ENCODE peak calls at places on chromosomes 7 and 10, in nine cellular contexts. One of them, this sample, is unnamed.

GRCh38 chr10:56895306-56895705 is 534.2 kb upstream of the ZWINT start:
- DNase-seq in EH: no peak
- DNase-seq in thoracic aorta: no peak
- DNase-seq in NCI-H2081: no peak
- DNase-seq in NCI-H226: no peak
- DNase-seq in ACHN: no peak
- DNase-seq in RCC 7860: no peak
- DNase-seq in tibial artery: no peak
- DNase-seq in activated CD4-positive, alpha-beta T cell treated with anti-CD3 and anti-CD28 coated beads, Interleukin-2, amount 50 U/mL, for 24 hours: no peak
- DNase-seq in this sample: no peak

GRCh38 chr10:122018951-122019413 is 30.0 kb downstream of the TACC2 start:
- DNase-seq in ACHN: no peak
- DNase-seq in activated CD4-positive, alpha-beta T cell treated with anti-CD3 and anti-CD28 coated beads, Interleukin-2, amount 50 U/mL, for 24 hours: no peak
- DNase-seq in NCI-H226: no peak
- DNase-seq in RCC 7860: no peak
- DNase-seq in tibial artery: no peak
- DNase-seq in NCI-H2081: no peak
- DNase-seq in EH: no peak
- DNase-seq in thoracic aorta: no peak
- DNase-seq in this sample: no peak

GRCh38 chr7:156480671-156481070 is 159.9 kb upstream of the RNF32 start:
- DNase-seq in RCC 7860: no peak
- DNase-seq in activated CD4-positive, alpha-beta T cell treated with anti-CD3 and anti-CD28 coated beads, Interleukin-2, amount 50 U/mL, for 24 hours: no peak
- DNase-seq in tibial artery: no peak
- DNase-seq in ACHN: no peak
- DNase-seq in NCI-H226: no peak
- DNase-seq in EH: no peak
- DNase-seq in NCI-H2081: no peak
- DNase-seq in thoracic aorta: no peak
- DNase-seq in this sample: no peak

GRCh38 chr10:4512557-4513286 is 313.3 kb upstream of the AKR1E2 start:
- DNase-seq in RCC 7860: peak
- DNase-seq in activated CD4-positive, alpha-beta T cell treated with anti-CD3 and anti-CD28 coated beads, Interleukin-2, amount 50 U/mL, for 24 hours: no peak
- DNase-seq in tibial artery: no peak
- DNase-seq in NCI-H226: no peak
- DNase-seq in NCI-H2081: no peak
- DNase-seq in ACHN: peak
- DNase-seq in thoracic aorta: no peak
- DNase-seq in EH: peak
- DNase-seq in this sample: peak

GRCh38 chr10:13939391-13939790 is 352.6 kb downstream of the PRPF18 start:
- DNase-seq in thoracic aorta: no peak
- DNase-seq in ACHN: no peak
- DNase-seq in RCC 7860: no peak
- DNase-seq in tibial artery: no peak
- DNase-seq in NCI-H2081: no peak
- DNase-seq in activated CD4-positive, alpha-beta T cell treated with anti-CD3 and anti-CD28 coated beads, Interleukin-2, amount 50 U/mL, for 24 hours: no peak
- DNase-seq in NCI-H226: no peak
- DNase-seq in EH: peak
- DNase-seq in this sample: peak

GRCh38 chr7:152602962-152603361 is 73.0 kb downstream of the XRCC2 start:
- DNase-seq in NCI-H2081: no peak
- DNase-seq in RCC 7860: no peak
- DNase-seq in EH: no peak
- DNase-seq in tibial artery: no peak
- DNase-seq in ACHN: no peak
- DNase-seq in NCI-H226: peak
- DNase-seq in thoracic aorta: no peak
- DNase-seq in activated CD4-positive, alpha-beta T cell treated with anti-CD3 and anti-CD28 coated beads, Interleukin-2, amount 50 U/mL, for 24 hours: no peak
- DNase-seq in this sample: no peak

GRCh38 chr10:129759214-129760002 is 204.7 kb downstream of the EBF3 start:
- DNase-seq in activated CD4-positive, alpha-beta T cell treated with anti-CD3 and anti-CD28 coated beads, Interleukin-2, amount 50 U/mL, for 24 hours: no peak
- DNase-seq in NCI-H226: no peak
- DNase-seq in tibial artery: no peak
- DNase-seq in NCI-H2081: no peak
- DNase-seq in ACHN: no peak
- DNase-seq in RCC 7860: no peak
- DNase-seq in EH: no peak
- DNase-seq in thoracic aorta: no peak
- DNase-seq in this sample: no peak

GRCh38 chr10:5515948-5516761 is 8.6 kb upstream of the CALML3 start:
- DNase-seq in ACHN: no peak
- DNase-seq in tibial artery: no peak
- DNase-seq in EH: no peak
- DNase-seq in NCI-H226: no peak
- DNase-seq in NCI-H2081: no peak
- DNase-seq in activated CD4-positive, alpha-beta T cell treated with anti-CD3 and anti-CD28 coated beads, Interleukin-2, amount 50 U/mL, for 24 hours: no peak
- DNase-seq in thoracic aorta: no peak
- DNase-seq in RCC 7860: no peak
- DNase-seq in this sample: no peak

GRCh38 chr10:84540022-84540616 is 211.7 kb downstream of the CCSER2 start:
- DNase-seq in EH: peak
- DNase-seq in activated CD4-positive, alpha-beta T cell treated with anti-CD3 and anti-CD28 coated beads, Interleukin-2, amount 50 U/mL, for 24 hours: no peak
- DNase-seq in ACHN: peak
- DNase-seq in RCC 7860: peak
- DNase-seq in NCI-H2081: no peak
- DNase-seq in NCI-H226: peak
- DNase-seq in thoracic aorta: no peak
- DNase-seq in tibial artery: no peak
- DNase-seq in this sample: peak

GRCh38 chr10:79942261-79943185 is 6.4 kb downstream of the SFTPD start:
- DNase-seq in activated CD4-positive, alpha-beta T cell treated with anti-CD3 and anti-CD28 coated beads, Interleukin-2, amount 50 U/mL, for 24 hours: no peak
- DNase-seq in ACHN: no peak
- DNase-seq in NCI-H226: no peak
- DNase-seq in tibial artery: no peak
- DNase-seq in RCC 7860: no peak
- DNase-seq in NCI-H2081: no peak
- DNase-seq in thoracic aorta: no peak
- DNase-seq in EH: no peak
- DNase-seq in this sample: no peak

GRCh38 chr7:71348751-71349415 is 216.9 kb downstream of the GALNT17 start:
- DNase-seq in activated CD4-positive, alpha-beta T cell treated with anti-CD3 and anti-CD28 coated beads, Interleukin-2, amount 50 U/mL, for 24 hours: no peak
- DNase-seq in EH: no peak
- DNase-seq in tibial artery: no peak
- DNase-seq in RCC 7860: no peak
- DNase-seq in NCI-H2081: no peak
- DNase-seq in ACHN: no peak
- DNase-seq in thoracic aorta: no peak
- DNase-seq in NCI-H226: no peak
- DNase-seq in this sample: no peak

GRCh38 chr10:5648494-5649457 is 17.6 kb downstream of the ASB13 start:
- DNase-seq in tibial artery: peak
- DNase-seq in EH: no peak
- DNase-seq in thoracic aorta: no peak
- DNase-seq in RCC 7860: no peak
- DNase-seq in NCI-H226: no peak
- DNase-seq in ACHN: no peak
- DNase-seq in activated CD4-positive, alpha-beta T cell treated with anti-CD3 and anti-CD28 coated beads, Interleukin-2, amount 50 U/mL, for 24 hours: no peak
- DNase-seq in NCI-H2081: no peak
- DNase-seq in this sample: no peak

GRCh38 chr10:79335094-79335469 is 12.2 kb upstream of the PPIF start:
- DNase-seq in ACHN: no peak
- DNase-seq in NCI-H2081: no peak
- DNase-seq in thoracic aorta: no peak
- DNase-seq in tibial artery: no peak
- DNase-seq in activated CD4-positive, alpha-beta T cell treated with anti-CD3 and anti-CD28 coated beads, Interleukin-2, amount 50 U/mL, for 24 hours: no peak
- DNase-seq in EH: no peak
- DNase-seq in RCC 7860: no peak
- DNase-seq in NCI-H226: no peak
- DNase-seq in this sample: no peak

GRCh38 chr10:45557275-45557905 is 115.2 kb downstream of the ZFAND4 start:
- DNase-seq in NCI-H2081: no peak
- DNase-seq in tibial artery: no peak
- DNase-seq in ACHN: no peak
- DNase-seq in NCI-H226: no peak
- DNase-seq in RCC 7860: no peak
- DNase-seq in EH: no peak
- DNase-seq in activated CD4-positive, alpha-beta T cell treated with anti-CD3 and anti-CD28 coated beads, Interleukin-2, amount 50 U/mL, for 24 hours: no peak
- DNase-seq in thoracic aorta: no peak
- DNase-seq in this sample: no peak

GRCh38 chr7:151814400-151814914 is 62.5 kb downstream of the PRKAG2 start:
- DNase-seq in RCC 7860: no peak
- DNase-seq in NCI-H2081: no peak
- DNase-seq in EH: no peak
- DNase-seq in tibial artery: no peak
- DNase-seq in thoracic aorta: no peak
- DNase-seq in NCI-H226: no peak
- DNase-seq in ACHN: no peak
- DNase-seq in activated CD4-positive, alpha-beta T cell treated with anti-CD3 and anti-CD28 coated beads, Interleukin-2, amount 50 U/mL, for 24 hours: no peak
- DNase-seq in this sample: no peak

GRCh38 chr7:152054377-152055230 is 29.1 kb downstream of the GALNT11 start:
- DNase-seq in NCI-H226: peak
- DNase-seq in RCC 7860: no peak
- DNase-seq in thoracic aorta: no peak
- DNase-seq in activated CD4-positive, alpha-beta T cell treated with anti-CD3 and anti-CD28 coated beads, Interleukin-2, amount 50 U/mL, for 24 hours: no peak
- DNase-seq in EH: peak
- DNase-seq in tibial artery: peak
- DNase-seq in ACHN: no peak
- DNase-seq in NCI-H2081: no peak
- DNase-seq in this sample: no peak

GRCh38 chr7:74560081-74560719 is 97.3 kb upstream of the GTF2I start:
- DNase-seq in NCI-H2081: no peak
- DNase-seq in RCC 7860: no peak
- DNase-seq in activated CD4-positive, alpha-beta T cell treated with anti-CD3 and anti-CD28 coated beads, Interleukin-2, amount 50 U/mL, for 24 hours: no peak
- DNase-seq in NCI-H226: no peak
- DNase-seq in EH: no peak
- DNase-seq in thoracic aorta: no peak
- DNase-seq in tibial artery: no peak
- DNase-seq in ACHN: no peak
- DNase-seq in this sample: no peak

GRCh38 chr10:113788604-113789083 is 37.2 kb downstream of the PLEKHS1 start:
- DNase-seq in thoracic aorta: peak
- DNase-seq in NCI-H2081: no peak
- DNase-seq in EH: peak
- DNase-seq in RCC 7860: peak
- DNase-seq in NCI-H226: peak
- DNase-seq in tibial artery: peak
- DNase-seq in ACHN: peak
- DNase-seq in activated CD4-positive, alpha-beta T cell treated with anti-CD3 and anti-CD28 coated beads, Interleukin-2, amount 50 U/mL, for 24 hours: no peak
- DNase-seq in this sample: peak

GRCh38 chr10:102704915-102705314 is 9.3 kb downstream of the ARL3 start:
- DNase-seq in thoracic aorta: no peak
- DNase-seq in NCI-H2081: no peak
- DNase-seq in RCC 7860: peak
- DNase-seq in NCI-H226: peak
- DNase-seq in ACHN: peak
- DNase-seq in activated CD4-positive, alpha-beta T cell treated with anti-CD3 and anti-CD28 coated beads, Interleukin-2, amount 50 U/mL, for 24 hours: no peak
- DNase-seq in EH: peak
- DNase-seq in tibial artery: no peak
- DNase-seq in this sample: no peak

GRCh38 chr7:22849158-22849557 is 26.5 kb upstream of the TOMM7 start:
- DNase-seq in ACHN: no peak
- DNase-seq in activated CD4-positive, alpha-beta T cell treated with anti-CD3 and anti-CD28 coated beads, Interleukin-2, amount 50 U/mL, for 24 hours: no peak
- DNase-seq in RCC 7860: no peak
- DNase-seq in tibial artery: no peak
- DNase-seq in NCI-H226: no peak
- DNase-seq in thoracic aorta: no peak
- DNase-seq in NCI-H2081: peak
- DNase-seq in EH: no peak
- DNase-seq in this sample: no peak

GRCh38 chr10:58870070-58870469 is 306.4 kb upstream of the PHYHIPL start:
- DNase-seq in NCI-H2081: no peak
- DNase-seq in RCC 7860: no peak
- DNase-seq in activated CD4-positive, alpha-beta T cell treated with anti-CD3 and anti-CD28 coated beads, Interleukin-2, amount 50 U/mL, for 24 hours: no peak
- DNase-seq in tibial artery: no peak
- DNase-seq in thoracic aorta: no peak
- DNase-seq in EH: no peak
- DNase-seq in ACHN: no peak
- DNase-seq in NCI-H226: no peak
- DNase-seq in this sample: no peak

GRCh38 chr7:25864511-25864910 is 287.5 kb upstream of the NFE2L3 start:
- DNase-seq in RCC 7860: no peak
- DNase-seq in ACHN: no peak
- DNase-seq in tibial artery: no peak
- DNase-seq in thoracic aorta: no peak
- DNase-seq in activated CD4-positive, alpha-beta T cell treated with anti-CD3 and anti-CD28 coated beads, Interleukin-2, amount 50 U/mL, for 24 hours: no peak
- DNase-seq in NCI-H2081: no peak
- DNase-seq in EH: no peak
- DNase-seq in NCI-H226: no peak
- DNase-seq in this sample: no peak

GRCh38 chr10:68871731-68872342 is 29.3 kb upstream of the DDX50 start:
- DNase-seq in EH: peak
- DNase-seq in thoracic aorta: no peak
- DNase-seq in NCI-H2081: peak
- DNase-seq in tibial artery: no peak
- DNase-seq in ACHN: peak
- DNase-seq in activated CD4-positive, alpha-beta T cell treated with anti-CD3 and anti-CD28 coated beads, Interleukin-2, amount 50 U/mL, for 24 hours: no peak
- DNase-seq in NCI-H226: no peak
- DNase-seq in RCC 7860: peak
- DNase-seq in this sample: no peak

GRCh38 chr7:23742051-23742450 is 32.0 kb downstream of the STK31 start:
- DNase-seq in thoracic aorta: no peak
- DNase-seq in NCI-H226: no peak
- DNase-seq in ACHN: no peak
- DNase-seq in tibial artery: no peak
- DNase-seq in activated CD4-positive, alpha-beta T cell treated with anti-CD3 and anti-CD28 coated beads, Interleukin-2, amount 50 U/mL, for 24 hours: no peak
- DNase-seq in NCI-H2081: no peak
- DNase-seq in RCC 7860: no peak
- DNase-seq in EH: no peak
- DNase-seq in this sample: no peak

GRCh38 chr7:88927-89921 is 103.1 kb upstream of the FAM20C start:
- DNase-seq in RCC 7860: peak
- DNase-seq in thoracic aorta: peak
- DNase-seq in activated CD4-positive, alpha-beta T cell treated with anti-CD3 and anti-CD28 coated beads, Interleukin-2, amount 50 U/mL, for 24 hours: no peak
- DNase-seq in NCI-H226: peak
- DNase-seq in NCI-H2081: no peak
- DNase-seq in ACHN: peak
- DNase-seq in tibial artery: peak
- DNase-seq in EH: peak
- DNase-seq in this sample: peak

GRCh38 chr7:145848691-145849090 is 267.9 kb upstream of the CNTNAP2 start:
- DNase-seq in ACHN: peak
- DNase-seq in EH: no peak
- DNase-seq in tibial artery: no peak
- DNase-seq in thoracic aorta: no peak
- DNase-seq in activated CD4-positive, alpha-beta T cell treated with anti-CD3 and anti-CD28 coated beads, Interleukin-2, amount 50 U/mL, for 24 hours: no peak
- DNase-seq in NCI-H2081: peak
- DNase-seq in RCC 7860: no peak
- DNase-seq in NCI-H226: no peak
- DNase-seq in this sample: no peak

GRCh38 chr7:151759591-151760042 is 117.3 kb downstream of the PRKAG2 start:
- DNase-seq in thoracic aorta: no peak
- DNase-seq in NCI-H226: peak
- DNase-seq in tibial artery: no peak
- DNase-seq in ACHN: peak
- DNase-seq in activated CD4-positive, alpha-beta T cell treated with anti-CD3 and anti-CD28 coated beads, Interleukin-2, amount 50 U/mL, for 24 hours: peak
- DNase-seq in NCI-H2081: peak
- DNase-seq in EH: peak
- DNase-seq in RCC 7860: peak
- DNase-seq in this sample: peak

GRCh38 chr7:155839461-155839860 is 27.2 kb upstream of the SHH start:
- DNase-seq in EH: no peak
- DNase-seq in tibial artery: no peak
- DNase-seq in thoracic aorta: no peak
- DNase-seq in NCI-H2081: no peak
- DNase-seq in ACHN: no peak
- DNase-seq in activated CD4-positive, alpha-beta T cell treated with anti-CD3 and anti-CD28 coated beads, Interleukin-2, amount 50 U/mL, for 24 hours: no peak
- DNase-seq in RCC 7860: no peak
- DNase-seq in NCI-H226: no peak
- DNase-seq in this sample: no peak

GRCh38 chr7:1567082-1567771 is 2.6 kb downstream of the PSMG3 start:
- DNase-seq in EH: peak
- DNase-seq in ACHN: peak
- DNase-seq in RCC 7860: peak
- DNase-seq in NCI-H2081: peak
- DNase-seq in NCI-H226: no peak
- DNase-seq in tibial artery: no peak
- DNase-seq in activated CD4-positive, alpha-beta T cell treated with anti-CD3 and anti-CD28 coated beads, Interleukin-2, amount 50 U/mL, for 24 hours: no peak
- DNase-seq in thoracic aorta: no peak
- DNase-seq in this sample: no peak

GRCh38 chr7:62361-63116 is 129.8 kb upstream of the FAM20C start:
- DNase-seq in EH: no peak
- DNase-seq in RCC 7860: no peak
- DNase-seq in activated CD4-positive, alpha-beta T cell treated with anti-CD3 and anti-CD28 coated beads, Interleukin-2, amount 50 U/mL, for 24 hours: no peak
- DNase-seq in tibial artery: peak
- DNase-seq in ACHN: no peak
- DNase-seq in NCI-H2081: no peak
- DNase-seq in NCI-H226: no peak
- DNase-seq in thoracic aorta: no peak
- DNase-seq in this sample: no peak

GRCh38 chr7:17463511-17464085 is 165.1 kb downstream of the AHR start:
- DNase-seq in NCI-H226: no peak
- DNase-seq in EH: no peak
- DNase-seq in activated CD4-positive, alpha-beta T cell treated with anti-CD3 and anti-CD28 coated beads, Interleukin-2, amount 50 U/mL, for 24 hours: no peak
- DNase-seq in tibial artery: no peak
- DNase-seq in RCC 7860: no peak
- DNase-seq in thoracic aorta: no peak
- DNase-seq in ACHN: no peak
- DNase-seq in NCI-H2081: no peak
- DNase-seq in this sample: no peak